ENCODE peak calls at places on chromosome 3, in seven cellular contexts. M is neural progenitor cell; C is NT2/D1; H is CD8-positive, alpha-beta T cell; V is lower lobe of right lung; L is lung; K is cardiac muscle cell. A is an unnamed sample.
A peak's percentile ranks its signal among the peaks of the same experiment; 100 is the strongest.

GRCh38 chr3:140053011-140053702 is 118.2 kb downstream of the CLSTN2 start:
- DNase-seq in M (no peak), C (no peak), H (no peak), V (no peak), L (no peak), K (no peak), A (no peak)

GRCh38 chr3:59246719-59247401 is 197.0 kb upstream of the CFAP20DC start:
- DNase-seq in M (no peak), C (no peak), H (no peak), V (no peak), L (no peak), K (no peak), A (no peak)

GRCh38 chr3:10299175-10299574 is 6.4 kb upstream of the GHRL start:
- DNase-seq in M (no peak), C (no peak), H (no peak), V (no peak), L (no peak), K (peak; percentile 36), A (no peak)

GRCh38 chr3:159814161-159814560 is 174.5 kb upstream of the IL12A start:
- DNase-seq in M (no peak), C (peak; percentile 56), H (no peak), V (no peak), L (no peak), K (no peak), A (peak; percentile 89)

GRCh38 chr3:38566215-38566528 is 70.0 kb downstream of the EXOG start:
- DNase-seq in M (no peak), C (no peak), H (no peak), V (peak; percentile 24), L (no peak), K (no peak), A (no peak)

GRCh38 chr3:149599236-149599635 is 58.6 kb downstream of the WWTR1 start:
- DNase-seq in M (no peak), C (no peak), H (no peak), V (no peak), L (no peak), K (peak; percentile 68), A (no peak)

GRCh38 chr3:127775398-127776109 is 46.8 kb downstream of the MGLL start:
- DNase-seq in M (no peak), C (no peak), H (no peak), V (no peak), L (no peak), K (peak; percentile 67), A (peak; percentile 54)

GRCh38 chr3:87228316-87228715 is 1.2 kb downstream of the CHMP2B start:
- DNase-seq in M (peak; percentile 17), C (no peak), H (no peak), V (no peak), L (no peak), K (peak; percentile 27), A (peak; percentile 40)

GRCh38 chr3:191065183-191065805 is 133.7 kb upstream of the OSTN start:
- DNase-seq in M (no peak), C (no peak), H (no peak), V (no peak), L (no peak), K (peak; percentile 38), A (peak; percentile 59)

GRCh38 chr3:87307805-87308204 is 31.4 kb upstream of the POU1F1 start:
- DNase-seq in M (no peak), C (no peak), H (no peak), V (no peak), L (no peak), K (no peak), A (peak; percentile 22)

GRCh38 chr3:24533557-24534193 is 39.0 kb upstream of the THRB start:
- DNase-seq in M (no peak), C (no peak), H (no peak), V (no peak), L (no peak), K (no peak), A (no peak)

GRCh38 chr3:138034918-138035317 is 25.0 kb downstream of the CLDN18 start:
- DNase-seq in M (no peak), C (no peak), H (no peak), V (no peak), L (no peak), K (no peak), A (peak; percentile 36)

GRCh38 chr3:142808103-142808917 is 80.6 kb downstream of the PCOLCE2 start:
- DNase-seq in M (no peak), C (no peak), H (no peak), V (no peak), L (no peak), K (peak; percentile 62), A (peak; percentile 89)

GRCh38 chr3:179801831-179802230 is 149.0 kb downstream of the USP13 start:
- DNase-seq in M (no peak), C (no peak), H (no peak), V (no peak), L (no peak), K (peak; percentile 4), A (no peak)

GRCh38 chr3:24128195-24129005 is 183.3 kb downstream of the NR1D2 start:
- DNase-seq in M (no peak), C (no peak), H (no peak), V (no peak), L (no peak), K (peak; percentile 76), A (peak; percentile 62)

GRCh38 chr3:150412599-150413069 is 4.5 kb downstream of the TSC22D2 start:
- DNase-seq in M (no peak), C (no peak), H (no peak), V (no peak), L (no peak), K (peak; percentile 81), A (peak; percentile 67)

GRCh38 chr3:122941233-122942206 is 86.0 kb downstream of the SEMA5B start:
- DNase-seq in M (no peak), C (no peak), H (no peak), V (no peak), L (no peak), K (no peak), A (no peak)

GRCh38 chr3:43867673-43868072 is 176.9 kb downstream of the ABHD5 start:
- DNase-seq in M (no peak), C (no peak), H (no peak), V (no peak), L (no peak), K (peak; percentile 79), A (peak; percentile 58)

GRCh38 chr3:159448902-159449301 is 539.7 kb upstream of the IL12A start:
- DNase-seq in M (no peak), C (no peak), H (no peak), V (no peak), L (no peak), K (no peak), A (peak; percentile 24)

GRCh38 chr3:123584988-123585937 is at the start of gene HACD2:
- DNase-seq in M (peak; percentile 98), C (peak; percentile 95), H (peak; percentile 88), V (peak; percentile 98), L (peak; percentile 97), K (peak; percentile 99), A (peak; percentile 96)

GRCh38 chr3:107718547-107718946 is 195.8 kb downstream of the BBX start:
- DNase-seq in M (no peak), C (no peak), H (no peak), V (no peak), L (no peak), K (no peak), A (no peak)

GRCh38 chr3:10932596-10932995 is 60.0 kb upstream of the SLC6A1 start:
- DNase-seq in M (no peak), C (no peak), H (no peak), V (peak; percentile 3), L (no peak), K (no peak), A (no peak)

GRCh38 chr3:40627095-40627494 is 102.3 kb downstream of the ZNF621 start:
- DNase-seq in M (no peak), C (no peak), H (no peak), V (no peak), L (no peak), K (no peak), A (no peak)
- H3K9me3 ChIP-seq in M (peaks cover 3% of the 10 kb centered on the region), C (peaks cover 36% of the 10 kb centered on the region), H (no peaks in the 10 kb centered on the region), V (peaks cover 20% of the 10 kb centered on the region), L (peaks cover 18% of the 10 kb centered on the region), K (no peaks in the 10 kb centered on the region), A (peaks cover 18% of the 10 kb centered on the region)

DNA sequence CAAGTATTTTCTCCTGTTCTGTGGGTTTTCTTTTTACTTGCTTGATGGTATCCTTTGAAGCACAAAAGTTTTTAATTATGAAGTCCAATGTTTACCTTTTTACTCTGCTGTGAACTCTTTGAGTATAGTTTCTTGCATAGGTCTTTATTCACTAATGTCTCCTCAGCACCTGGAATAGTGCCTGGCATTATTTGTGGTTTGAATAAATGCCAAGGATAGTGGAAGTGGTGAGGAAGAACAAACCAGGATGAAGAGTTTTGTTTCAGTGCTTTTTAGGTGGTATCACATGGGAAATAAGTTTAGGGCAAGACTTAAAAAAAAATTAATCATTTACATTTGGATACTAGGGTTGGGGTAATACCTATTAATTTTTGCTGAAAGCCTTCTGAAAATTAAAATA is 25.7 kb downstream of the GPD1L start:
- DNase-seq in M (no peak), C (no peak), H (no peak), V (no peak), L (no peak), K (no peak), A (peak; percentile 32)
- H3K4me1 ChIP-seq in M (no peaks in the 10 kb centered on the region), C (no peaks in the 10 kb centered on the region), H (no peaks in the 10 kb centered on the region), V (no peaks in the 10 kb centered on the region), L (peaks cover 19% of the 10 kb centered on the region), K (peaks cover 2% of the 10 kb centered on the region), A (peaks cover 11% of the 10 kb centered on the region)

DNA sequence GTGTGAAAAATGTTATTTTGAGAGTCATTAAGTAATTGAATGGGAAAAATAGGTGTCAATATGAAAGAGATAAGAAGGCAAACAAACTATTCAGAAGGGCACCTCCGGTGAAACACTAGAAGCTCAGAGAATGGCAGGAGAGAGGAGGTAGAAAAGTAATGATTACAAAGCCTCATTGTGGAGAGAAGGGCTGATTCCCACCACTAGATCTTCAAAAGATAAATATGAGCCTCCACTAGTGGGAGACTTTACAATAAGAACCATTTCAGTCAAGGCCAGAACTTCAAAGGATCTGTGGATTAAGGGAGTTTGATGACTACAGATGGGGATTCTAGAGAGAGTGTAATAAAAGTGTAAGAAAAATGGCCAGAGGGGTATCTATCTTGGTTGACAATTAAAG is 535.6 kb downstream of the NLGN1 start:
- DNase-seq in M (no peak), C (no peak), H (no peak), V (no peak), L (no peak), K (no peak), A (no peak)
- H3K9me3 ChIP-seq in M (no peaks in the 10 kb centered on the region), C (no peaks in the 10 kb centered on the region), H (no peaks in the 10 kb centered on the region), V (no peaks in the 10 kb centered on the region), L (no peaks in the 10 kb centered on the region), K (no peaks in the 10 kb centered on the region), A (no peaks in the 10 kb centered on the region)

GRCh38 chr3:94008253-94008652 is 20.1 kb downstream of the STX19 start:
- DNase-seq in M (no peak), C (no peak), H (no peak), V (no peak), L (no peak), K (no peak), A (no peak)

GRCh38 chr3:94009612-94010011 is 18.8 kb downstream of the STX19 start:
- DNase-seq in M (no peak), C (no peak), H (no peak), V (no peak), L (no peak), K (no peak), A (no peak)

DNA sequence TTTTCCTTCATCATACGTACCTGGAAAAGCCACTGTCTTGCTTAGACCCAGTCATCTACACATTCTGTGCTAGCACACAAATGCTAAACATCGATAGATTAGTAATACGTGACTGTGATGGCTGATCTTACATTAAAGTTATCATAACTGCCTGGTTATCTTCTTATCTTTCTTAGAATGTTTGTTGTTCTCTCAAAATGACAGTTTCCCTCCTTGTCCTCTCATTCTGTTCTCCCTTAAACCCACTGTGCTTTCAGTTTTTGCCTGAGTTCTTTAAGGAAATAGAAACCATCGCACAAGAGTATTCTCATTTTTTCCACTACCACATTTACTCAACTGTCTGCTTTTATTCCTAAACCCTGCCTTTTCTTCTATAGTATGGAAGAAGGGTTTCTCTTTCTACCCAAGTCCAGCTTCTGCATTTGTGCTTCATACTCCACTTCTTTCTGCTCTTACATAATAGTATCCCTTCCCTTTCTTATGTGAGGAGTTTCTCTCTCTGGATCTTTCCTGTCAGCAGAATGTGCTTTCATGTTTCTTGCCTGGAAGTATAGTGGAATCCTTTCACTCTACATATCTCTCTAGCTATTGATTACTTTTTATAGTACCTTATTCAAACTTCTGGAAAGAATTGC is 17.1 kb downstream of the STX19 start:
- DNase-seq in M (no peak), C (no peak), H (no peak), V (no peak), L (no peak), K (no peak), A (no peak)
- H3K4me1 ChIP-seq in M (no peaks in the 10 kb centered on the region), C (no peaks in the 10 kb centered on the region), H (peaks cover 5% of the 10 kb centered on the region), V (no peaks in the 10 kb centered on the region), L (no peaks in the 10 kb centered on the region), K (no peaks in the 10 kb centered on the region), A (no peaks in the 10 kb centered on the region)

A was measured in mammary epithelial cell.